ENCODE peak calls at places on chromosomes 11 and 22, in four cellular contexts. V is IMR-90, F is GM13976, Y is GM23248. G is an unnamed sample.

GRCh38 chr11:115616941-115617340 is 112.7 kb upstream of the CADM1 start:
- DNase-seq in F (no peak), V (peak; percentile 90), Y (peak; percentile 45), G (no peak)

GRCh38 chr11:72007089-72007476 is 8.4 kb downstream of the IL18BP start:
- DNase-seq in F (peak; percentile 12), Y (no peak), V (no peak), G (no peak)

GRCh38 chr11:62579252-62579651 is 5.6 kb upstream of the EEF1G start:
- DNase-seq in Y (no peak), F (no peak), V (no peak), G (no peak)

GRCh38 chr22:36773935-36774334 is 2.0 kb downstream of the IFT27 start:
- DNase-seq in Y (peak; percentile 71), F (no peak), V (peak; percentile 49), G (peak; percentile 54)

GRCh38 chr11:41849250-41849649 is 389.8 kb upstream of the LRRC4C start:
- DNase-seq in F (no peak), Y (no peak), V (no peak), G (no peak)

GRCh38 chr11:64571410-64572091 is 19.5 kb upstream of the SLC22A12 start:
- DNase-seq in V (no peak), F (no peak), Y (peak; percentile 58), G (peak; percentile 65)

GRCh38 chr11:14974021-14974698 is 2.0 kb upstream of the CALCA start:
- DNase-seq in Y (no peak), V (no peak), F (no peak), G (no peak)

GRCh38 chr11:32573228-32573627 is 10.4 kb upstream of the EIF3M start:
- DNase-seq in V (no peak), F (no peak), Y (no peak), G (no peak)

GRCh38 chr11:14793546-14793945 is 98.5 kb downstream of the CYP2R1 start:
- DNase-seq in V (no peak), Y (no peak), F (no peak), G (no peak)

GRCh38 chr11:32333335-32333991 is 101.9 kb downstream of the WT1 start:
- DNase-seq in V (peak; percentile 24), F (peak; percentile 63), Y (peak; percentile 72), G (peak; percentile 47)